ENCODE peak calls at places on chromosome 15, in five cellular contexts. T, G, U, E and Q are unnamed samples.

GRCh38 chr15:94174399-94174802 is 57.0 kb upstream of the MCTP2 start:
- DNase-seq in T (peak), G (no peak), U (no peak), E (no peak), Q (peak)

GRCh38 chr15:51130344-51130743 is 35.6 kb upstream of the TNFAIP8L3 start:
- DNase-seq in T (no peak), G (no peak), U (no peak), E (no peak), Q (no peak)

GRCh38 chr15:67240235-67241131 is 14.0 kb downstream of the AAGAB start:
- DNase-seq in T (no peak), G (no peak), U (peak), E (no peak), Q (no peak)

GRCh38 chr15:33126559-33127290 is 67.8 kb downstream of the FMN1 start:
- DNase-seq in T (peak), G (peak), U (peak), E (no peak), Q (peak)

GRCh38 chr15:50411870-50412269 is 12.3 kb upstream of the USP8 start:
- DNase-seq in T (no peak), G (no peak), U (no peak), E (no peak), Q (no peak)

GRCh38 chr15:91946914-91947313 is 93.4 kb downstream of the SLCO3A1 start:
- DNase-seq in T (no peak), G (no peak), U (no peak), E (no peak), Q (no peak)

GRCh38 chr15:35566991-35567390 is 21.0 kb upstream of the DPH6 start:
- DNase-seq in T (no peak), G (no peak), U (no peak), E (no peak), Q (no peak)

GRCh38 chr15:39486546-39487081 is 94.3 kb upstream of the THBS1 start:
- DNase-seq in T (no peak), G (no peak), U (no peak), E (no peak), Q (no peak)

GRCh38 chr15:60021589-60022378 is 17.7 kb downstream of the FOXB1 start:
- DNase-seq in T (no peak), G (no peak), U (no peak), E (no peak), Q (no peak)

GRCh38 chr15:42576040-42576594 is 711 bp downstream of the STARD9 start:
- DNase-seq in T (no peak), G (no peak), U (no peak), E (no peak), Q (no peak)

GRCh38 chr15:39095218-39095879 is 485.5 kb upstream of the THBS1 start:
- DNase-seq in T (no peak), G (no peak), U (no peak), E (no peak), Q (no peak)

GRCh38 chr15:92074161-92074560 is 220.7 kb downstream of the SLCO3A1 start:
- DNase-seq in T (no peak), G (no peak), U (no peak), E (no peak), Q (no peak)

GRCh38 chr15:70046716-70047369 is 50.9 kb downstream of the TLE3 start:
- DNase-seq in T (no peak), G (no peak), U (no peak), E (no peak), Q (peak)

GRCh38 chr15:74209997-74210573 is 7.5 kb upstream of the STRA6 start:
- DNase-seq in T (peak), G (peak), U (no peak), E (no peak), Q (peak)

GRCh38 chr15:90479656-90480055 is 50.1 kb upstream of the CRTC3 start:
- DNase-seq in T (peak), G (peak), U (no peak), E (no peak), Q (no peak)